ENCODE peak calls at places on chromosome 1, in seven cellular contexts. F is BJ, Z is SK-N-MC, H is GM12865, W is lower lobe of right lung, B is stomach, C is epithelial cell of esophagus. S is an unnamed sample.

GRCh38 chr1:240803151-240803550 is 191.2 kb upstream of the GREM2 start:
- DNase-seq in B (no peak), H (no peak), C (peak; percentile 76), F (no peak), W (no peak), Z (no peak), S (no peak)

GRCh38 chr1:159859757-159860156 is 2.7 kb downstream of the VSIG8 start:
- DNase-seq in B (no peak), H (no peak), W (no peak), Z (no peak), F (no peak), C (no peak), S (no peak)

GRCh38 chr1:114352797-114353196 is 158.2 kb downstream of the TRIM33 start:
- DNase-seq in F (no peak), B (no peak), C (no peak), W (no peak), H (no peak), Z (no peak), S (no peak)

GRCh38 chr1:115879977-115880376 is 39.1 kb upstream of the NHLH2 start:
- DNase-seq in Z (no peak), H (no peak), B (no peak), F (no peak), W (no peak), C (no peak), S (no peak)

GRCh38 chr1:228867951-228868730 is 132.9 kb downstream of the RHOU start:
- DNase-seq in W (no peak), F (no peak), C (no peak), B (peak; percentile 47), H (no peak), Z (no peak), S (no peak)

GRCh38 chr1:3460653-3461237 is 6.3 kb downstream of the ARHGEF16 start:
- DNase-seq in F (no peak), C (peak; percentile 28), Z (no peak), H (no peak), B (no peak), W (no peak), S (no peak)

GRCh38 chr1:195664628-195665027 is 943.6 kb downstream of the KCNT2 start:
- DNase-seq in H (no peak), C (peak; percentile 46), W (no peak), Z (no peak), B (no peak), F (no peak), S (no peak)

GRCh38 chr1:66374561-66375111 is 159.3 kb upstream of the SGIP1 start:
- DNase-seq in B (no peak), H (peak; percentile 91), C (peak; percentile 68), Z (no peak), F (peak; percentile 51), W (no peak), S (peak; percentile 44)

GRCh38 chr1:211741116-211741515 is 65.7 kb upstream of the NEK2 start:
- DNase-seq in H (no peak), B (no peak), W (no peak), Z (no peak), F (no peak), C (no peak), S (no peak)

GRCh38 chr1:177770096-177770495 is 199.8 kb downstream of the SEC16B start:
- DNase-seq in F (no peak), Z (no peak), C (no peak), B (no peak), H (no peak), W (no peak), S (no peak)

GRCh38 chr1:46370214-46370633 is 23.9 kb upstream of the FAAH start:
- DNase-seq in H (peak; percentile 9), W (no peak), B (peak; percentile 68), Z (no peak), C (peak; percentile 74), F (no peak), S (no peak)

GRCh38 chr1:226638608-226639007 is 90.0 kb downstream of the STUM start:
- DNase-seq in C (no peak), H (no peak), B (no peak), W (peak; percentile 33), F (no peak), Z (no peak), S (no peak)

GRCh38 chr1:12458571-12458970 is 159.4 kb downstream of the DHRS3 start:
- DNase-seq in H (no peak), B (no peak), C (no peak), Z (no peak), F (no peak), W (no peak), S (no peak)

GRCh38 chr1:62247391-62248168 is 52.9 kb downstream of the L1TD1 start:
- DNase-seq in H (no peak), F (no peak), C (no peak), B (no peak), Z (no peak), W (no peak), S (no peak)

GRCh38 chr1:216528816-216529215 is 105.6 kb upstream of the USH2A start:
- DNase-seq in C (peak; percentile 58), Z (no peak), F (no peak), W (no peak), H (peak; percentile 73), B (no peak), S (no peak)

GRCh38 chr1:155940993-155941844 is at the start of gene RXFP4:
- DNase-seq in F (no peak), H (peak; percentile 60), Z (no peak), B (peak; percentile 67), W (peak; percentile 77), C (peak; percentile 34), S (no peak)

GRCh38 chr1:205443585-205444299 is 12.1 kb downstream of the BLACAT1 start:
- DNase-seq in F (no peak), W (no peak), Z (no peak), B (no peak), H (no peak), C (no peak), S (no peak)

GRCh38 chr1:205748398-205749093 is 1.4 kb downstream of the NUCKS1 start:
- DNase-seq in F (no peak), C (peak; percentile 62), B (no peak), Z (peak; percentile 24), H (peak; percentile 50), W (no peak), S (no peak)

GRCh38 chr1:238681021-238681420 is 705.3 kb upstream of the CHRM3 start:
- DNase-seq in H (no peak), C (peak; percentile 83), F (no peak), W (no peak), B (no peak), Z (no peak), S (peak; percentile 21)

GRCh38 chr1:73674945-73675561 is 522.9 kb downstream of the LRRIQ3 start:
- DNase-seq in Z (no peak), B (no peak), F (no peak), H (peak; percentile 2), W (no peak), C (peak; percentile 26), S (no peak)

GRCh38 chr1:7576946-7577657 is 194.0 kb upstream of the VAMP3 start:
- DNase-seq in B (no peak), Z (no peak), C (peak; percentile 18), H (no peak), F (no peak), W (no peak), S (no peak)

GRCh38 chr1:1058921-1059493 is 15.1 kb downstream of the RNF223 start:
- DNase-seq in Z (no peak), H (peak; percentile 46), B (no peak), C (peak; percentile 41), F (no peak), W (no peak), S (no peak)

GRCh38 chr1:11443043-11443442 is 35.9 kb upstream of the DISP3 start:
- DNase-seq in Z (no peak), W (no peak), F (no peak), H (no peak), C (no peak), B (no peak), S (no peak)

GRCh38 chr1:11441211-11441952 is 37.6 kb upstream of the DISP3 start:
- DNase-seq in B (no peak), H (no peak), F (no peak), C (no peak), Z (no peak), W (no peak), S (no peak)

GRCh38 chr1:11448375-11449085 is 30.4 kb upstream of the DISP3 start:
- DNase-seq in C (no peak), H (no peak), B (no peak), Z (no peak), W (no peak), F (no peak), S (no peak)

GRCh38 chr1:11447903-11448302 is 31.1 kb upstream of the DISP3 start:
- DNase-seq in F (no peak), W (no peak), H (no peak), C (no peak), Z (no peak), B (no peak), S (no peak)

GRCh38 chr1:11444907-11445306 is 34.0 kb upstream of the DISP3 start:
- DNase-seq in B (no peak), F (no peak), H (no peak), W (no peak), C (no peak), Z (no peak), S (no peak)
- H3K4me3 ChIP-seq in B (no peak overlapping the region), F (no peak overlapping the region), H (no peak overlapping the region), W (no peak overlapping the region), C (no peak overlapping the region), Z (no peak overlapping the region), S (no peak overlapping the region)

DNA sequence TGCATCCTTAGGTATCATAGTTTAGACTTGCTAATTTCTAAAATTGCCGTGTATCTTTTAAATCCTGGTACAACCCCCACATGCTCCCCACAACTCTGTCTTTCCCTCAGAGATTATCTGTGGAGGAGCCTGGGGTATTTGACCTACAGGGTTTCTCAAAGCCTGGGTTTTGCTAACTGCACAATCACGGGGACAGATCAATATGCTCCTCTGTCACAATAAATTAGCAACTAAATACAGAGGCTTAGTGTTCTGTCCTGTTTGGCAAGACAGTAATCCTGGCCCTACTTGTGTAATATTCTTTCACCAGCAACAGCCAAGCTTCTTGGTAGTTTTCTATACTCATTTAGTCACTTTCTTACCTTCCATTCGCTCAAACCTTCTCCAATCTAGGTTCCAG is 8.5 kb downstream of the ECHDC2 start:
- DNase-seq in C (no peak), F (no peak), H (no peak), W (no peak), B (no peak), Z (no peak), S (no peak)
- H3K4me3 ChIP-seq in C (no peak overlapping the region), F (no peak overlapping the region), H (no peak overlapping the region), W (no peak overlapping the region), B (no peak overlapping the region), Z (no peak overlapping the region), S (no peak overlapping the region)

GRCh38 chr1:31976401-31976800 is 37.3 kb upstream of the KHDRBS1 start:
- DNase-seq in B (no peak), H (no peak), Z (no peak), C (peak; percentile 54), F (no peak), W (no peak), S (no peak)
- H3K4me3 ChIP-seq in B (no peak overlapping the region), H (no peak overlapping the region), Z (no peak overlapping the region), C (no peak overlapping the region), F (no peak overlapping the region), W (no peak overlapping the region), S (no peak overlapping the region)

DNA sequence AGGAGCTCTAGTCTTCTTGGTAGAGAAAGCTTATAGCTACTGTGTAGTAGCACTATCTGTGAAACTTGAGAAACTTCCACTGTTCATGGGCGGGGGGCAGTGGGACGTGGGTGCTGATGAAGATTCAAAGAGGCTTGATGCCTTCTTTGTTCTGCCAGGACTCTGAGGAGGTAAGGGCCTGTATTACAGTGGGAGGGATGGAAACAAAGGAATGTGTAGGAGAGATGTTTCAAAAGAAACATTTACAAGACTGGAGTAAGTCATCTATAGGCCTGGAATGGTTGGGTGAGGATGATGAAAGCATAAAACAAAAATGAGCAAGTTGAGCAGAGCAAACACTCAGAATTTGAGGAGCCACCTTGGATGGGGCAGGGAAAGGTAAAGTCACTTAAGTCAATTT is 89.4 kb downstream of the C1orf21 start:
- DNase-seq in F (no peak), H (no peak), W (no peak), B (no peak), Z (no peak), C (no peak), S (no peak)
- H3K4me3 ChIP-seq in F (no peak overlapping the region), H (no peak overlapping the region), W (no peak overlapping the region), B (no peak overlapping the region), Z (no peak overlapping the region), C (no peak overlapping the region), S (no peak overlapping the region)